ENCODE peak calls at places on chromosomes 3 and 15, in four cellular contexts. One of them, this sample, is unnamed.

GRCh38 chr3:73637042-73637441 is 12.3 kb upstream of the PDZRN3 start:
- DNase-seq in HepG2: no peak
- DNase-seq in K562: no peak
- DNase-seq in A549: no peak
- DNase-seq in this sample: peak

GRCh38 chr15:91478717-91479191 is 374.8 kb upstream of the SLCO3A1 start:
- DNase-seq in HepG2: no peak
- DNase-seq in K562: peak
- DNase-seq in A549: no peak
- DNase-seq in this sample: no peak

GRCh38 chr3:114320251-114320650 is 26.4 kb downstream of the TIGIT start:
- DNase-seq in A549: no peak
- DNase-seq in K562: no peak
- DNase-seq in HepG2: no peak
- DNase-seq in this sample: no peak

GRCh38 chr15:80550219-80550909 is 144.7 kb upstream of the ABHD17C start:
- DNase-seq in A549: peak
- DNase-seq in K562: no peak
- DNase-seq in HepG2: peak
- DNase-seq in this sample: peak

GRCh38 chr15:66472176-66472999 is 25.2 kb downstream of the SNAPC5 start:
- DNase-seq in A549: no peak
- DNase-seq in K562: no peak
- DNase-seq in HepG2: peak
- DNase-seq in this sample: peak

GRCh38 chr3:178300441-178300959 is 235.7 kb upstream of the KCNMB2 start:
- DNase-seq in A549: no peak
- DNase-seq in K562: peak
- DNase-seq in HepG2: no peak
- DNase-seq in this sample: no peak

GRCh38 chr3:109532257-109533216 is 195.2 kb upstream of the DPPA4 start:
- DNase-seq in HepG2: peak
- DNase-seq in A549: peak
- DNase-seq in K562: no peak
- DNase-seq in this sample: peak

GRCh38 chr15:70318996-70319465 is 221.3 kb upstream of the TLE3 start:
- DNase-seq in K562: no peak
- DNase-seq in A549: no peak
- DNase-seq in HepG2: no peak
- DNase-seq in this sample: peak

GRCh38 chr3:131535131-131535530 is 32.4 kb upstream of the MRPL3 start:
- DNase-seq in A549: no peak
- DNase-seq in K562: no peak
- DNase-seq in HepG2: no peak
- DNase-seq in this sample: peak

GRCh38 chr15:81863157-81863556 is 182.7 kb downstream of the MEX3B start:
- DNase-seq in HepG2: no peak
- DNase-seq in A549: no peak
- DNase-seq in K562: no peak
- DNase-seq in this sample: peak

GRCh38 chr3:177679568-177680441 is 482.5 kb upstream of the TBL1XR1 start:
- DNase-seq in K562: no peak
- DNase-seq in A549: no peak
- DNase-seq in HepG2: no peak
- DNase-seq in this sample: peak

GRCh38 chr3:171789759-171790505 is 20.4 kb downstream of the PLD1 start:
- DNase-seq in K562: no peak
- DNase-seq in HepG2: no peak
- DNase-seq in A549: no peak
- DNase-seq in this sample: no peak

GRCh38 chr15:90294601-90295269 is 29.3 kb downstream of the NGRN start:
- DNase-seq in A549: no peak
- DNase-seq in HepG2: no peak
- DNase-seq in K562: no peak
- DNase-seq in this sample: no peak

GRCh38 chr15:57069423-57069822 is 151.0 kb downstream of the TCF12 start:
- DNase-seq in HepG2: no peak
- DNase-seq in K562: no peak
- DNase-seq in A549: no peak
- DNase-seq in this sample: no peak

GRCh38 chr3:122415104-122415744 is 638 bp downstream of the WDR5B start:
- DNase-seq in A549: peak
- DNase-seq in K562: peak
- DNase-seq in HepG2: peak
- DNase-seq in this sample: peak

GRCh38 chr3:140152851-140153640 is 218.1 kb downstream of the CLSTN2 start:
- DNase-seq in HepG2: no peak
- DNase-seq in K562: no peak
- DNase-seq in A549: no peak
- DNase-seq in this sample: no peak

GRCh38 chr3:81758275-81758674 is 3.2 kb downstream of the GBE1 start:
- DNase-seq in HepG2: peak
- DNase-seq in K562: no peak
- DNase-seq in A549: no peak
- DNase-seq in this sample: peak

GRCh38 chr3:54905936-54906335 is 21.9 kb downstream of the LRTM1 start:
- DNase-seq in HepG2: no peak
- DNase-seq in K562: no peak
- DNase-seq in A549: no peak
- DNase-seq in this sample: no peak

GRCh38 chr15:41511331-41512077 is 2.1 kb downstream of the LTK start:
- DNase-seq in K562: no peak
- DNase-seq in HepG2: no peak
- DNase-seq in A549: no peak
- DNase-seq in this sample: no peak

GRCh38 chr3:175737646-175738572 is 878.8 kb downstream of the NAALADL2 start:
- DNase-seq in HepG2: no peak
- DNase-seq in K562: no peak
- DNase-seq in A549: no peak
- DNase-seq in this sample: peak

GRCh38 chr3:112789787-112790186 is 56.9 kb downstream of the CD200R1L start:
- DNase-seq in A549: peak
- DNase-seq in K562: no peak
- DNase-seq in HepG2: no peak
- DNase-seq in this sample: peak

GRCh38 chr3:10470120-10470665 is 35.2 kb downstream of the ATP2B2 start:
- DNase-seq in A549: no peak
- DNase-seq in K562: no peak
- DNase-seq in HepG2: no peak
- DNase-seq in this sample: no peak

GRCh38 chr3:143972495-143973351 is 1.1 kb downstream of the DIPK2A start:
- DNase-seq in A549: peak
- DNase-seq in HepG2: peak
- DNase-seq in K562: peak
- DNase-seq in this sample: peak

GRCh38 chr15:82139823-82140268 is 94.0 kb upstream of the MEX3B start:
- DNase-seq in A549: peak
- DNase-seq in HepG2: peak
- DNase-seq in K562: peak
- DNase-seq in this sample: peak

GRCh38 chr3:130820976-130821375 is 72.9 kb upstream of the ATP2C1 start:
- DNase-seq in K562: no peak
- DNase-seq in A549: peak
- DNase-seq in HepG2: peak
- DNase-seq in this sample: peak

GRCh38 chr3:156291269-156292123 is 171.1 kb downstream of the KCNAB1 start:
- DNase-seq in K562: no peak
- DNase-seq in A549: no peak
- DNase-seq in HepG2: no peak
- DNase-seq in this sample: peak

GRCh38 chr3:78670087-78670486 is 1097.7 kb downstream of the ROBO1 start:
- DNase-seq in A549: no peak
- DNase-seq in K562: no peak
- DNase-seq in HepG2: no peak
- DNase-seq in this sample: no peak

GRCh38 chr15:69380100-69380725 is 33.9 kb upstream of the KIF23 start:
- DNase-seq in A549: peak
- DNase-seq in HepG2: peak
- DNase-seq in K562: peak
- DNase-seq in this sample: peak

GRCh38 chr3:67228136-67228535 is 230.0 kb downstream of the KBTBD8 start:
- DNase-seq in K562: no peak
- DNase-seq in HepG2: no peak
- DNase-seq in A549: no peak
- DNase-seq in this sample: no peak

GRCh38 chr15:94670436-94671034 is 439.2 kb downstream of the MCTP2 start:
- DNase-seq in A549: peak
- DNase-seq in K562: peak
- DNase-seq in HepG2: peak
- DNase-seq in this sample: peak

GRCh38 chr3:16319723-16320122 is 54.7 kb downstream of the OXNAD1 start:
- DNase-seq in K562: peak
- DNase-seq in A549: no peak
- DNase-seq in HepG2: no peak
- DNase-seq in this sample: no peak

GRCh38 chr15:77209221-77209620 is 138.3 kb upstream of the TSPAN3 start:
- DNase-seq in K562: no peak
- DNase-seq in A549: no peak
- DNase-seq in HepG2: no peak
- DNase-seq in this sample: no peak

GRCh38 chr3:171699611-171700010 is 110.7 kb downstream of the PLD1 start:
- DNase-seq in K562: no peak
- DNase-seq in A549: no peak
- DNase-seq in HepG2: no peak
- DNase-seq in this sample: no peak

GRCh38 chr3:49707113-49707480 is 12.4 kb downstream of the AMIGO3 start:
- DNase-seq in K562: no peak
- DNase-seq in A549: no peak
- DNase-seq in HepG2: no peak
- DNase-seq in this sample: peak

GRCh38 chr3:189995129-189995528 is 125.6 kb downstream of the P3H2 start:
- DNase-seq in HepG2: no peak
- DNase-seq in K562: no peak
- DNase-seq in A549: no peak
- DNase-seq in this sample: peak

DNA sequence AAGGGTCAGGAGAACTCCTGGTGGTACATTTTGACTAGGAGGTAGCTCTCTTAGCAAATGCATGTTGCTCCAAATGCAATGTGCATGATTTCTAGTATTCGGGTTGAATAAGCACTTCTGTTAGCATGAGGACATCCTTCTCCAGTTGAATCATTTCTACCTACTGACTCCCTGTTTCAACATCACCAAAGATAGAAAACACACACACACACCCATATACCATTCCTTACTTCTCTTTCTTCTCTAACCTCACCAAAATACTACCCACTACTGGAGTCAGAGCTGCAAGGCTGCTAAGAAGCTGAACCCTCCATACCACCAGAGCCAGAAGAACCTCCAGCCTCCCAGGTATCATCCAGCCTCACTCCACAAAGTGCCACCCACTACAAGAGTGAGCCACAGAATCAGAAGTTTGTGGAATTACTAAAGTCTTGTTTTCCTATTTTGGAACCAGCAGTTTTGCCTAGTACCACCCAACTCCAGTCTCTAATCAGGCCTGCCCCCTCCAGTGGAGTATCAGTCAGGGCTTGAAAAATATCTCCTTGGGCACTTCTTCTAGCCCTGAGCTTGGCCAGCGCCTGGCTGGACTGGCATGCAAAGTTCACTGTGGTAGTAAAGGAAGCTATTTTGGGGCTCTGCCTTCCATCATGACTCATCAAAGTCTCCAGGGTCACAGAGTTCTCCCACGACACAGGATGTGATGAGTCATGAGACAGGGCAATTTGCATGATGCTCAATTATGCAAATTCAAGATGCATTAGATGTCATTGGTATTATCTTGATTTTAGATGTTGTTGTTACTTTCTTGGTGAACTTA is 110.2 kb downstream of the CYP19A1 start:
- DNase-seq in K562: peak
- DNase-seq in HepG2: peak
- DNase-seq in A549: peak
- DNase-seq in this sample: peak
- TF ChIP-seq MAZ in K562: no peak
- TF ChIP-seq MAZ in HepG2: no peak
- TF ChIP-seq MAZ in A549: no peak
- TF ChIP-seq MAZ in this sample: no peak

GRCh38 chr3:129481783-129482332 is 41.8 kb downstream of the IFT122 start:
- DNase-seq in K562: peak
- DNase-seq in A549: no peak
- DNase-seq in HepG2: no peak
- DNase-seq in this sample: no peak
- TF ChIP-seq MAZ in K562: no peak
- TF ChIP-seq MAZ in A549: no peak
- TF ChIP-seq MAZ in HepG2: no peak
- TF ChIP-seq MAZ in this sample: no peak

GRCh38 chr3:158528306-158528705 is 42.7 kb upstream of the MLF1 start:
- DNase-seq in HepG2: no peak
- DNase-seq in A549: no peak
- DNase-seq in K562: no peak
- DNase-seq in this sample: no peak

GRCh38 chr3:158531334-158531733 is 39.7 kb upstream of the MLF1 start:
- DNase-seq in A549: no peak
- DNase-seq in K562: no peak
- DNase-seq in HepG2: no peak
- DNase-seq in this sample: no peak

GRCh38 chr3:158532099-158532734 is 38.8 kb upstream of the MLF1 start:
- DNase-seq in A549: peak
- DNase-seq in HepG2: peak
- DNase-seq in K562: peak
- DNase-seq in this sample: peak
- TF ChIP-seq MAZ in A549: no peak
- TF ChIP-seq MAZ in HepG2: no peak
- TF ChIP-seq MAZ in K562: no peak
- TF ChIP-seq MAZ in this sample: no peak

DNA sequence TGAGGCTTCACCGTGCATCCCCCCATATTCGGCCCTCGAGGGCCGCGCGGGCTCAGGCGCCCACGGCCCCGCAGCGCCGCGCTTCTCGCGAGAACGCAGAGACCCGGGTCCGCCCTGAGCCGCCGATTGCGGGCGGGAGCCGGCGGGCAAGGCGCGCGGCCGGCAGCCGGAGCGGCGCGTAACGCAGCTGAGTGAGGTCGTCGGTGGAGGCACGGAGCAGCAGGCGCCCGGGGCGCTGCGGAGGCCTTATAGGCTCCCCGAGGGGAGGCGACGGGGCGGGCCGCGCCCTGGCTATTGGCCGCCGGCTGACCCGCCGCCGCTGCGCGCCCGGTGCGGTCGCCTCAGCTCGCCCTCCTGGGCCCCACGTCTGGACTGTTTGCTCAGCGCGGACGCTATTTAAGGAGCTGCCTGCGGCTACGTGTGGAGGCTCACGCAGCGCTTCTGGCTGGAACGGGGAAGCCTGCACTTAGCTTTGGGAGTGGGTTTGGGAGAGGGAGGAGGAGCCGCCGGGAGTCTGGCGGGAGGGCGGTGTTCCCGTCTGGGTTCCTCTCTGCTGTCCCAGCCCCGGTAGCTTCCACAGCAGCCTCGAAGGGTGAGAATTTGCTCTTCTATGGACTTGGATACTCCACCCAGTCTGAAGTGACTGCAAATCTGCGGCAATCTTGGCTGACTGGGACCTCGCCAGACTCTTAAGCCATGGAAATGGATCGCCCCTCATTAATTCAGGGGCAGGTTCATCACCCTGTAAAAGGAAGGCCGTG is at the start of gene PLOD2:
- DNase-seq in A549: peak
- DNase-seq in K562: peak
- DNase-seq in HepG2: peak
- DNase-seq in this sample: peak
- TF ChIP-seq MAZ in A549: no peak
- TF ChIP-seq MAZ in K562: no peak
- TF ChIP-seq MAZ in HepG2: peak
- TF ChIP-seq MAZ in this sample: peak

This sample was measured in IMR-90.